ENCODE peak calls at places on chromosome 19, in eight cellular contexts. M, B, C, G, R, I, J and O are unnamed samples.

GRCh38 chr19:39209196-39209595 is 5.1 kb upstream of the SYCN start:
- DNase-seq in G (no peak), I (no peak), R (no peak), C (no peak), B (no peak), M (no peak), J (no peak), O (no peak)

GRCh38 chr19:14150041-14150769 is 13.8 kb upstream of the ASF1B start:
- DNase-seq in M (no peak), J (no peak), R (no peak), I (no peak), B (no peak), C (no peak), G (no peak), O (no peak)

GRCh38 chr19:33673996-33674395 is 52.2 kb downstream of the CHST8 start:
- DNase-seq in G (no peak), J (no peak), C (no peak), R (no peak), M (no peak), I (no peak), B (no peak), O (peak)

GRCh38 chr19:42441047-42441440 is 1.7 kb downstream of the CXCL17 start:
- DNase-seq in B (no peak), C (no peak), R (no peak), I (no peak), G (no peak), J (no peak), M (no peak), O (peak)

GRCh38 chr19:4916292-4917082 is 7.2 kb downstream of the UHRF1 start:
- DNase-seq in C (no peak), J (peak), B (no peak), M (peak), I (no peak), R (peak), G (no peak), O (no peak)

GRCh38 chr19:39199025-39199424 is 2.3 kb downstream of the NCCRP1 start:
- DNase-seq in G (peak), I (no peak), M (no peak), C (no peak), J (no peak), R (no peak), B (no peak), O (no peak)

GRCh38 chr19:50512112-50512998 is 1.4 kb downstream of the ASPDH start:
- DNase-seq in M (no peak), R (no peak), J (no peak), C (no peak), I (no peak), B (no peak), G (no peak), O (peak)

GRCh38 chr19:17489392-17490030 is 19.2 kb downstream of the SLC27A1 start:
- DNase-seq in B (no peak), M (no peak), I (no peak), G (no peak), R (no peak), J (no peak), C (no peak), O (no peak)

GRCh38 chr19:2333027-2333806 is 4.7 kb downstream of the SPPL2B start:
- DNase-seq in B (no peak), J (no peak), C (peak), M (no peak), I (peak), G (no peak), R (no peak), O (peak)

GRCh38 chr19:10074153-10074552 is 12.0 kb upstream of the SHFL start:
- DNase-seq in I (peak), R (peak), M (peak), B (no peak), J (no peak), C (peak), G (peak), O (peak)

GRCh38 chr19:13926715-13927114 is 11.5 kb downstream of the PODNL1 start:
- DNase-seq in R (no peak), G (no peak), M (no peak), B (no peak), J (no peak), C (no peak), I (no peak), O (no peak)

GRCh38 chr19:1259873-1260748 is 9.0 kb upstream of the CIRBP start:
- DNase-seq in B (peak), M (no peak), C (no peak), G (peak), J (peak), R (peak), I (peak), O (no peak)

GRCh38 chr19:46515879-46516350 is 20.2 kb upstream of the PNMA8B start:
- DNase-seq in R (peak), J (no peak), G (peak), M (no peak), B (peak), C (no peak), I (no peak), O (peak)

GRCh38 chr19:36528194-36528920 is at the start of gene ZNF260:
- DNase-seq in R (peak), B (peak), M (peak), J (peak), C (peak), I (peak), G (peak), O (peak)

GRCh38 chr19:18023596-18024212 is 15.7 kb downstream of the ARRDC2 start:
- DNase-seq in J (no peak), G (peak), I (peak), B (no peak), R (peak), C (no peak), M (peak), O (no peak)

GRCh38 chr19:16002380-16002779 is 53.6 kb downstream of the OR10H4 start:
- DNase-seq in R (no peak), M (no peak), C (no peak), G (peak), J (no peak), I (no peak), B (no peak), O (no peak)

GRCh38 chr19:3075605-3076431 is 13.5 kb upstream of the TLE5 start:
- DNase-seq in B (peak), I (peak), G (no peak), C (peak), M (peak), J (peak), R (peak), O (peak)

GRCh38 chr19:19461306-19461670 is 54.1 kb downstream of the TSSK6 start:
- DNase-seq in J (no peak), B (no peak), G (no peak), C (no peak), R (no peak), M (no peak), I (no peak), O (no peak)

GRCh38 chr19:18906605-18907519 is 10.9 kb upstream of the CERS1 start:
- DNase-seq in M (no peak), G (no peak), C (no peak), I (no peak), B (no peak), R (no peak), J (no peak), O (peak)

GRCh38 chr19:39031368-39032163 is 783 bp downstream of the FBXO27 start:
- DNase-seq in R (peak), M (peak), C (peak), G (peak), J (peak), I (peak), B (peak), O (peak)

GRCh38 chr19:1672038-1672768 is 19.8 kb upstream of the TCF3 start:
- DNase-seq in C (no peak), J (peak), M (peak), B (peak), I (no peak), R (peak), G (peak), O (peak)

GRCh38 chr19:33794578-33795369 is 1.9 kb upstream of the KCTD15 start:
- DNase-seq in I (no peak), B (no peak), R (no peak), C (no peak), G (peak), M (no peak), J (no peak), O (no peak)

GRCh38 chr19:46753420-46754155 is 7.3 kb upstream of the STRN4 start:
- DNase-seq in M (peak), G (no peak), R (peak), C (peak), I (peak), B (no peak), J (no peak), O (peak)

GRCh38 chr19:38267780-38268430 is 3.5 kb downstream of the SPINT2 start:
- DNase-seq in J (no peak), I (peak), R (no peak), G (no peak), M (no peak), C (no peak), B (peak), O (no peak)

GRCh38 chr19:54153731-54154326 is 5.7 kb downstream of the LENG1 start:
- DNase-seq in I (no peak), R (no peak), C (no peak), G (no peak), J (no peak), M (no peak), B (no peak), O (no peak)

GRCh38 chr19:1875646-1876493 is 9.4 kb downstream of the ABHD17A start:
- DNase-seq in J (peak), M (peak), C (peak), G (peak), R (peak), I (peak), B (peak), O (peak)

GRCh38 chr19:29586401-29586800 is 19.7 kb upstream of the POP4 start:
- DNase-seq in C (no peak), M (no peak), B (no peak), I (no peak), G (no peak), J (no peak), R (no peak), O (no peak)

GRCh38 chr19:22945560-22945959 is 57.4 kb downstream of the ZNF728 start:
- DNase-seq in C (no peak), I (no peak), J (no peak), B (no peak), R (no peak), G (peak), M (no peak), O (no peak)

GRCh38 chr19:10701955-10702307 is 692 bp downstream of the QTRT1 start:
- DNase-seq in R (no peak), I (no peak), G (no peak), B (no peak), M (peak), J (no peak), C (no peak), O (peak)

GRCh38 chr19:23403024-23403423 is 7.8 kb upstream of the ZNF91 start:
- DNase-seq in R (no peak), G (no peak), J (no peak), I (peak), C (no peak), M (no peak), B (no peak), O (peak)

GRCh38 chr19:41887711-41888382 is 4.9 kb downstream of the ARHGEF1 start:
- DNase-seq in G (peak), R (peak), M (peak), B (peak), I (peak), J (peak), C (no peak), O (peak)

GRCh38 chr19:32642771-32643170 is 32.2 kb downstream of the ANKRD27 start:
- DNase-seq in R (peak), G (no peak), J (peak), C (no peak), I (no peak), B (no peak), M (peak), O (no peak)

GRCh38 chr19:8308891-8309291 is 733 bp upstream of the CD320 start:
- DNase-seq in C (no peak), G (no peak), I (no peak), M (no peak), B (no peak), R (no peak), J (no peak), O (no peak)

GRCh38 chr19:12095111-12095790 is 30.7 kb downstream of the ZNF844 start:
- DNase-seq in J (no peak), C (no peak), B (no peak), R (no peak), I (no peak), G (peak), M (no peak), O (no peak)

GRCh38 chr19:55683449-55684261 is 8.6 kb downstream of the EPN1 start:
- DNase-seq in J (no peak), C (no peak), M (no peak), B (no peak), I (peak), G (no peak), R (no peak), O (peak)

GRCh38 chr19:35629332-35629633 is 447 bp downstream of the RBM42 start:
- DNase-seq in I (no peak), M (no peak), R (no peak), C (no peak), G (no peak), J (no peak), B (no peak), O (no peak)